ENCODE peak calls at places on chromosomes 13 and 19, in eight cellular contexts. C is ascending aorta, N is PC-9, A is endothelial cell, Q is fibroblast of the aortic adventitia, Y is cardiac muscle cell, T is astrocyte of the cerebellum, G is GM12878. Z is an unnamed sample.

GRCh38 chr19:18438331-18439024 is 545 bp upstream of the ISYNA1 start:
- DNase-seq in T (no peak), G (no peak), Y (peak), C (no peak), Q (peak), N (peak), A (no peak), Z (no peak)

GRCh38 chr19:43620061-43621001 is 902 bp upstream of the ZNF428 start:
- DNase-seq in C (no peak), G (no peak), T (no peak), Q (no peak), N (no peak), Y (no peak), A (no peak), Z (no peak)

GRCh38 chr19:55546822-55547614 is 1.7 kb upstream of the SBK3 start:
- DNase-seq in N (peak), Y (peak), C (peak), Q (peak), T (peak), A (no peak), G (no peak), Z (no peak)

GRCh38 chr13:25701304-25701703 is 329.5 kb downstream of the ATP8A2 start:
- DNase-seq in C (no peak), G (no peak), Y (no peak), A (no peak), T (no peak), N (no peak), Q (no peak), Z (no peak)

GRCh38 chr19:46124638-46125115 is at the start of gene IGFL3:
- DNase-seq in N (no peak), T (peak), C (no peak), A (no peak), Y (no peak), G (no peak), Q (no peak), Z (no peak)

GRCh38 chr19:14366529-14366928 is 14.7 kb upstream of the ADGRE5 start:
- DNase-seq in Q (peak), N (peak), A (peak), Y (peak), C (peak), T (peak), G (peak), Z (peak)

GRCh38 chr19:36489920-36490415 is 607 bp upstream of the ZNF566 start:
- DNase-seq in C (peak), Q (peak), A (no peak), Y (peak), G (peak), N (peak), T (peak), Z (no peak)

GRCh38 chr13:21542563-21542962 is 61.4 kb downstream of the MICU2 start:
- DNase-seq in T (no peak), A (no peak), G (no peak), N (peak), Q (no peak), C (no peak), Y (no peak), Z (no peak)

GRCh38 chr13:102847272-102848234 is 1.7 kb downstream of the ERCC5 start:
- DNase-seq in Y (peak), C (no peak), T (no peak), N (no peak), Q (peak), G (no peak), A (no peak), Z (no peak)

GRCh38 chr13:57992416-57992815 is 360.9 kb downstream of the PCDH17 start:
- DNase-seq in C (no peak), Y (no peak), A (no peak), G (no peak), T (no peak), N (no peak), Q (no peak), Z (no peak)

GRCh38 chr13:65914707-65915106 is 1315.4 kb downstream of the PCDH9 start:
- DNase-seq in A (no peak), T (no peak), Y (peak), C (no peak), N (no peak), G (no peak), Q (peak), Z (peak)

GRCh38 chr19:1244693-1245451 is 3.3 kb downstream of the ATP5F1D start:
- DNase-seq in A (no peak), G (no peak), Y (no peak), T (no peak), Q (no peak), C (no peak), N (no peak), Z (no peak)

GRCh38 chr19:52142001-52142595 is 2.4 kb upstream of the ZNF616 start:
- DNase-seq in N (peak), G (no peak), Y (no peak), A (no peak), C (no peak), Q (no peak), T (no peak), Z (no peak)

DNA sequence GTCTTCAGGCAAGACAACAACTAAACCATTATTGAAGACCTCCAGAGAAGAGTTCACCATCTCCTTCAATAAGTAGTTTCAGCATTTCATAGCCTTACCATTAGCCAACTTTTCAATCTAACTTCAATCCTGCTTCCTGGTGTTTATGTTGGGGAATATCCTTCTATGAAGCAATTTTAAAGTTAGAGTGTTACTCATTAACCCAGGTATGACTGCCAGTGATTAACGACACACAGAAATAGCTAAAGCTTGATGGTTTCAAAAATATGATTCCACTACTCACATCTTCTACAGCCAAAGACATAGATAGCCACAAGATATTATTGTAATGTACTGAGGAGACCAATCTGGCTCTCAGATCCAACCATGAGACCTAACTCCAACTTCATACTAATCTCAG is 403.2 kb downstream of the EFNB2 start:
- DNase-seq in A (no peak), T (no peak), Y (no peak), C (no peak), Q (no peak), G (no peak), N (no peak), Z (no peak)
- TF ChIP-seq CTCF in A (no peak), T (no peak), Y (no peak), C (no peak), Q (no peak), G (no peak), N (no peak), Z (no peak)

DNA sequence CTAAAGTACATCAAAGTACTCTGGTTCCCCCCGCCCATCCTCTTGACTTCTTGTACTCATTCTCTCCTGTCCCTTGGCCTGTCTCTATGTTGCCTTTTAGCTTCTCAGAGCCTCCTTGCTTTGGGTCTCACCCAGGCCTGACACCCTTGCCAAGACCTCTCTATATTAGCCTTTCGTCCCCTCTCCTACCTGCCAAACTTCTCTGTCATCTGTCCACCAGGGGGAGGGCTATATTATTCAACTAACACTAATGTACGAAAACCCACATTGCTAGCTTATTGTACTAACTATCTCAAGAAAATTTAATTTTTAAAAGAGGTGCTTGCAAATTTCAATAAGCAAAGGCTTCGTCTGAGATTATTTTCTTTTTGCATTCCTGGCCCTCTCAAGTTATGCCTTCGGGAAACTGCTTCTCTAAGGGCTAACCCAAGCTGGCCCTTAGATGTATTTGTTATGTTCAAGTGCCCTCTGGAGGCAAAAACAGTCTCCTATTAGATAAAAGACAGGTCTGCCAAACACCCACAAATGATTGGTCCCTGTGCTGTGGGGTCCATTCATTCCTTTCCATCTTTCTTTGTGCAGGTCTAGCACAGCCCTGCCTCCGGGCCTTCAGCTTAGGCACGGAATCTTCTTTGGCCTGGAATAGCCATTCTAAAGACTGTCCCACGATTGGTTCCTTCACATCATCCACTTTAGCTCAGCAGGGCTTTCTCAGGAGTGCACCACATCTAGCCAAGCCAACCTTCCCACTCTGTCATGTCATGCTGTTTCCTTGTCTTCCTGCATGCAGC is 6.4 kb upstream of the MRPS31 start:
- DNase-seq in T (no peak), Y (peak), A (peak), Q (peak), C (no peak), G (no peak), N (peak), Z (no peak)
- TF ChIP-seq CTCF in T (peak), Y (peak), A (peak), Q (peak), C (peak), G (peak), N (peak), Z (peak)

DNA sequence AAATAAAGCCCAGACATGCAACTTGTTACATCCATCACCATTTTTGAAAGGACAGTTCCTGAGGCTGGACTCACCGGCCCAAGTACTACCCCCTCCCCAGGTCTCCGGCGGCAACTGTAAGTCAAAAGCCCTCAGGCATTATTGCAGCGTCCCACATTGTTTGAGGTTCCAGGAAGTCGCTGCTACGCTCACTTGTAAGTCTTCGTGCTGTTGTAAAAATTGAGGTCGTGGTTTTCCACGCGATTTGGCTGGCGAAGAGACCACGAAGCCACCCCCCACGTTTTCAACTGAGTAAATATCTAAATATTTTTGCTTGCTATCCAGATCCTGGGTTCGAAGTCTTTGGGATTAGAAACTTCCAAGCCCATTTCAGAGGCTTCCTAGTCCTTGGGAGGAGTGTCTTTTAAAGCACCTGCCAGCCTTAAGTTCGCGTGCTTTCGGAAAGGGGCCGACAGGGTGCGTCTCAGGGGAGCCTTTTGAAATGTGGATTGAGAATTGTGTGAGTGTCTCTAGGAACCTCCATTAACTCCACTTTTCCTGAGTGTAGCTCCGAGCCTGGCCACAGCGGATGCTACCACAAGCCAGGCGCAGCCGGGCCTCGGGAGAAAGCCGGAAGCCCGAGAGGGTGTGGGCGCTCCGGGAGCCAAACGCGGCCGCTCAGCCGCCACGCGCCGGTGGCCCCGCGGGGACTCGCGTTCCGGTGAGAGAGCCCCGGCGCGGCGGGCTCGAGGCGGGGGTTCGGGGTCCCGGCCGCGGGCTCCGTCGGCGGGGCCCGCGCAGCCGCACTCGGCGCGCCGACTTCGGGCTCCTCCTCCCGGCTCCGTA is at the start of gene FNDC3A:
- DNase-seq in C (no peak), T (peak), Y (peak), G (no peak), Q (peak), N (peak), A (peak), Z (no peak)
- TF ChIP-seq CTCF in C (peak), T (peak), Y (peak), G (no peak), Q (peak), N (no peak), A (no peak), Z (no peak)

GRCh38 chr19:23762548-23762883 is 3.8 kb upstream of the ZNF681 start:
- DNase-seq in N (no peak), A (no peak), Q (no peak), Y (no peak), C (no peak), G (no peak), T (no peak), Z (no peak)

GRCh38 chr19:23762884-23763711 is 4.4 kb upstream of the ZNF681 start:
- DNase-seq in C (peak), G (peak), A (peak), T (no peak), N (peak), Q (peak), Y (peak), Z (no peak)

GRCh38 chr19:23758187-23759074 is at the start of gene ZNF681:
- DNase-seq in T (peak), G (peak), C (peak), Y (peak), Q (peak), A (peak), N (peak), Z (peak)
- TF ChIP-seq CTCF in T (no peak), G (no peak), C (no peak), Y (peak), Q (peak), A (peak), N (no peak), Z (no peak)

DNA sequence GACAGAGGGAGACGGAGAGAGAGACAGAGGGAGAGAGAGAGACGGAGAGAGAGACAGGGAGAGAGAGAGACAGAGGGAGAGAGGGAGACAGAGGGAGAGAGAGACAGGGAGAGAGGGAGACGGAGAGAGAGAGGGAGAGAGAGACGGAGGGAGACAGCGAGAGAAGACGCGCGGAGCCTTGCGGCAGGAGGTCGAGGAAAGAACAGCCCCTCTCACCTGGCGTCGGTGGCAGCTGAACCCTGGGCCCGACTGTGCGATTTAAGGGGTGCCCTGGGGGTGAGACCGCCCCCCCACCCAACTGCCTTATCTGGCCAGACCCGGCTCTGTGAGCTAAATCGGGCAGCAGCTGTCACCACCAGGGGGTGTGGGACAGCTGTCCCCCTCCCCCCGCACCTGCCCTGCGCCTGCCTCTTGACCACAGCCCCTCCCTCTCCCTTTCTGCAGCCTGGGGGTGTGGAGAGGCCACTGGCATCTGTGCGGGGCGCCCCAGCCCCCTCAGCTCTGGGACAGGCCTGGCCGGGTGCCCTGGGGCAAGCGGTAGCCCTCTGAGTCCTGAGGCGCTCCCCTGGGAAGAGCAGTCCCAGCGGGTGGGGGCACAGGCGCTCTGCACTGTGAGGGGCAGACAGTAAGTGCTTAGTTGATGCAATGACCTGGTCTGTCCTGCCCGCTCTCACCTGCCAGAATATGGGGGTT is 10.8 kb downstream of the JOSD2 start:
- DNase-seq in T (no peak), A (no peak), G (no peak), Q (no peak), C (no peak), Y (no peak), N (no peak), Z (no peak)
- TF ChIP-seq CTCF in T (peak), A (no peak), G (no peak), Q (no peak), C (no peak), Y (peak), N (no peak), Z (peak)

DNA sequence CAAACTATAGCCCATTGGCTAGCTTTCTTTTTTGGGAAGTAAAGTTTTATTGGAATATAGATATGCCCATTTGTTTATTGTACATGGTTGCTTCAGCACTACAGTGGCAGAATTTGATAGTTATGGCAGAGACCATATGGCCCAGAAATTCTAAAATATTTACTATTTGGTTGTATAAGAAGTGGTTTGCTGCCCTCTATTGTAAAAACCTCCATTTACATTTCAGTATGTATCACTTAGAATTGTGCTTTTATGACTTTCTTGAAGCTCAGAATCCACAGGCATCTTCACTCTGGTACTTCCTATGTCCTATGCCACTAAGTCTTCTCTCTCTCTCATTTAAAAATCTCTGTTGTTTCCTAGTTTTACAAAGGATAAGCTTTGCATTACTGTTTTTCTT is 37.7 kb downstream of the DLEU7 start:
- DNase-seq in C (no peak), Y (peak), Q (peak), T (no peak), A (no peak), N (no peak), G (no peak), Z (no peak)
- TF ChIP-seq CTCF in C (no peak), Y (peak), Q (no peak), T (no peak), A (no peak), N (peak), G (no peak), Z (no peak)

DNA sequence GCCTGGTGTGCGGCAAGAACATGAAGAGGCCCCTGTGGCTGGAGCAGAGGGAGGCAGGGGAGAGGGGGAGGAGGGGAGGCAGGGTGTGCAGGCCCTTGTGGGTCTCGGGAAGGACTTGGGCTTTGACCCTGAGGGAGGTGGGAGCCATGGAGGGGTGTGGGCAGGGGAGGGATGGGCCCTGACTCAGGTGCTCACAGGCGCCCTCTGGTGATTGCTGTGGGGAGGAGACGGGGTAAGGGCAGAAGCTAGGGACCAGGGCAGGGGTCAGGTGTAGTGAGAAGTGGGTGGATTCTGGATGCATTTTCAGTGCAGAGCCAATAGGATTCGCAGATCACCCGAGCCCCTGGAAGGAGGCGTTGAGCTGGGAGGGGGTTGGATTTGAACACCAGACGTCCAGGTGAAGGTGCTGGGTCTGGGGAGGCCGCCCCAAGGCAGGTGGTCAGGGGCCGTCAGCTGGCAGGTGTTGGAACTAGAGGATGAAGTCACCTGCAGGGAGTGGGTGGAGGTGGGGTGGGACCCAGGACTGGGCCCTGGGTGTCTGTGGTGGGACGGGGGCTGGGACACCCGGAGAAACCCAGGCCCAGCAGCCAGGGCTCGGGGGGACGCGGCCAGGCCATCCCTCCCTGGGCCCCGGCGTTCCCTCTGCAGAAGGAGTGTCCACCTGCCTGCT is 185.4 kb downstream of the KDM4B start:
- DNase-seq in N (no peak), Y (peak), A (peak), G (no peak), T (no peak), Q (no peak), C (no peak), Z (no peak)
- TF ChIP-seq CTCF in N (peak), Y (peak), A (no peak), G (peak), T (peak), Q (peak), C (no peak), Z (peak)

GRCh38 chr19:4120933-4121612 is 2.8 kb downstream of the MAP2K2 start:
- DNase-seq in T (no peak), Q (no peak), Y (no peak), G (no peak), N (no peak), A (no peak), C (no peak), Z (no peak)

GRCh38 chr19:4121815-4122214 is 2.1 kb downstream of the MAP2K2 start:
- DNase-seq in T (no peak), G (no peak), N (no peak), Y (no peak), Q (no peak), C (no peak), A (no peak), Z (no peak)

GRCh38 chr19:4122480-4122879 is 1.4 kb downstream of the MAP2K2 start:
- DNase-seq in A (no peak), N (no peak), Q (no peak), Y (no peak), G (no peak), T (no peak), C (no peak), Z (no peak)

GRCh38 chr19:4124638-4125037 is 716 bp upstream of the MAP2K2 start:
- DNase-seq in T (no peak), A (no peak), G (no peak), Y (no peak), N (no peak), C (no peak), Q (no peak), Z (no peak)

GRCh38 chr19:4123615-4124568 is at the start of gene MAP2K2:
- DNase-seq in C (peak), A (peak), G (peak), Q (peak), Y (peak), N (peak), T (peak), Z (peak)
- TF ChIP-seq CTCF in C (peak), A (no peak), G (no peak), Q (no peak), Y (no peak), N (no peak), T (no peak), Z (no peak)

GRCh38 chr19:5975388-5975728 is 2.6 kb downstream of the RANBP3 start:
- DNase-seq in T (no peak), C (no peak), Q (no peak), A (no peak), Y (no peak), N (no peak), G (no peak), Z (no peak)
- TF ChIP-seq CTCF in T (no peak), C (no peak), Q (no peak), A (no peak), Y (no peak), N (no peak), G (no peak), Z (no peak)

DNA sequence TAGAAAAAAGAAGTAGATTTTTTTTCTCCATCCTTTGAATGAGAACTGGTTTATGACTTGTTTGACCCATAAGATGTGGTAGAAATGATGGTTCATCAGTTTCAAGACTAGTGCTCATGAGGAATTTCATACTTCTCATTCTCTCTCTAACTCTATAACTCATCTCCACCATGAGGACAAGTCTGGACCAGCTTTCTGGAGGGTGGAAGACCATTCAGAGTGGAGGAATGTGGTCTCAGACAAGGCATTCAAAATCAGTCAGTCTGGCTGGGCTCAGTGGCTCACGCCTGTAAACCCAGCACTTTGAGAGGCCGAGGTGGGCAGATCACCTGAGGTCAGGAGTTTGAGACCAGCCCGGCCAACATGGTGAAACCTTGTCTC is 3.5 kb upstream of the EID2 start:
- DNase-seq in G (no peak), Y (no peak), N (no peak), T (no peak), Q (no peak), A (no peak), C (no peak), Z (no peak)
- TF ChIP-seq CTCF in G (no peak), Y (no peak), N (no peak), T (no peak), Q (no peak), A (no peak), C (no peak), Z (no peak)

Z was measured in AG04449.